ENCODE peak calls at places on chromosome 21, in nine cellular contexts. S is esophagus squamous epithelium, X is right atrium auricular region, U is tibial artery, D is pancreas, M is kidney, C is Peyer's patch, I is neuronal stem cell, V is A549. L is an unnamed sample.

GRCh38 chr21:40832316-40832715 is 14.6 kb downstream of the DSCAM start:
- DNase-seq in M (no peak), C (no peak), X (no peak), D (no peak), U (no peak), I (no peak), V (no peak), S (no peak), L (no peak)

GRCh38 chr21:29078884-29079765 is 5.7 kb upstream of the CCT8 start:
- DNase-seq in X (no peak), S (no peak), U (no peak), C (no peak), D (no peak), I (no peak), M (no peak), V (no peak), L (no peak)

GRCh38 chr21:31731802-31732537 is at the start of gene SCAF4:
- DNase-seq in M (peak; percentile 96), V (peak; percentile 80), D (peak; percentile 89), X (peak; percentile 86), I (peak; percentile 88), C (peak; percentile 96), U (peak; percentile 89), S (peak; percentile 43), L (peak; percentile 96)

GRCh38 chr21:25626752-25627151 is 12.3 kb upstream of the JAM2 start:
- DNase-seq in M (no peak), X (no peak), C (no peak), D (no peak), S (no peak), I (no peak), U (no peak), V (no peak), L (no peak)

GRCh38 chr21:15367061-15367626 is 302.3 kb upstream of the NRIP1 start:
- DNase-seq in X (no peak), D (no peak), I (no peak), V (no peak), C (no peak), S (no peak), M (no peak), U (no peak), L (no peak)

GRCh38 chr21:25717491-25718139 is 17.1 kb downstream of the ATP5PF start:
- DNase-seq in V (peak; percentile 1), U (no peak), S (no peak), I (no peak), X (no peak), M (no peak), C (no peak), D (no peak), L (no peak)

GRCh38 chr21:25573409-25574206 is 33.7 kb downstream of the MRPL39 start:
- DNase-seq in V (peak; percentile 29), M (no peak), U (no peak), I (no peak), C (no peak), D (no peak), X (no peak), S (no peak), L (no peak)

GRCh38 chr21:42861311-42862122 is 17.8 kb downstream of the WDR4 start:
- DNase-seq in X (no peak), V (no peak), D (no peak), I (no peak), U (no peak), C (no peak), S (no peak), M (no peak), L (no peak)

GRCh38 chr21:32021319-32022027 is 148.7 kb downstream of the HUNK start:
- DNase-seq in S (no peak), I (no peak), D (peak; percentile 74), C (no peak), M (no peak), X (peak; percentile 69), U (peak; percentile 35), V (no peak), L (no peak)

GRCh38 chr21:15028186-15028585 is 36.6 kb downstream of the NRIP1 start:
- DNase-seq in U (no peak), S (no peak), I (no peak), D (no peak), M (no peak), C (no peak), V (no peak), X (no peak), L (no peak)

GRCh38 chr21:18369115-18369514 is 34.5 kb downstream of the TMPRSS15 start:
- DNase-seq in C (no peak), U (no peak), S (no peak), I (peak; percentile 9), X (no peak), D (no peak), V (peak; percentile 6), M (no peak), L (no peak)

GRCh38 chr21:44930543-44930981 is 9.3 kb upstream of the SLX9 start:
- DNase-seq in C (no peak), V (no peak), M (peak; percentile 78), U (no peak), X (no peak), I (no peak), S (no peak), D (no peak), L (peak; percentile 73)

GRCh38 chr21:44929799-44930542 is 9.3 kb upstream of the ITGB2 start:
- DNase-seq in V (no peak), I (no peak), D (no peak), U (no peak), S (no peak), X (no peak), M (peak; percentile 50), C (no peak), L (peak; percentile 51)

GRCh38 chr21:44931137-44931500 is 8.7 kb upstream of the SLX9 start:
- DNase-seq in X (no peak), I (no peak), S (no peak), M (peak; percentile 88), C (no peak), D (no peak), V (no peak), U (no peak), L (peak; percentile 82)

GRCh38 chr21:44927587-44928461 is 7.1 kb upstream of the ITGB2 start:
- DNase-seq in I (no peak), M (peak; percentile 94), V (peak; percentile 71), X (no peak), U (no peak), D (no peak), C (no peak), S (no peak), L (peak; percentile 81)

GRCh38 chr21:44929242-44929798 is 8.6 kb upstream of the ITGB2 start:
- DNase-seq in V (no peak), I (no peak), U (no peak), M (peak; percentile 68), D (no peak), C (no peak), S (no peak), X (no peak), L (no peak)
- H3K27ac ChIP-seq in V (peak overlapping the region; percentile 98), I (no peak overlapping the region), U (no peak overlapping the region), M (no peak overlapping the region), D (no peak overlapping the region), C (no peak overlapping the region), S (no peak overlapping the region), X (no peak overlapping the region), L (no peak overlapping the region)

GRCh38 chr21:38987551-38988210 is 182.0 kb downstream of the ETS2 start:
- DNase-seq in C (no peak), V (no peak), D (no peak), I (no peak), S (no peak), M (no peak), U (no peak), X (no peak), L (no peak)

GRCh38 chr21:38988211-38989096 is 182.7 kb downstream of the ETS2 start:
- DNase-seq in C (no peak), D (no peak), S (no peak), V (no peak), U (no peak), X (no peak), M (no peak), I (no peak), L (no peak)

GRCh38 chr21:38990424-38990794 is 184.7 kb downstream of the ETS2 start:
- DNase-seq in V (no peak), X (no peak), C (no peak), M (peak; percentile 59), S (no peak), D (no peak), U (no peak), I (no peak), L (peak; percentile 74)

GRCh38 chr21:38989745-38990423 is 184.2 kb downstream of the ETS2 start:
- DNase-seq in D (no peak), V (no peak), C (no peak), X (no peak), I (peak; percentile 18), S (no peak), M (peak; percentile 85), U (no peak), L (no peak)

GRCh38 chr21:38989097-38989744 is 183.5 kb downstream of the ETS2 start:
- DNase-seq in C (no peak), D (no peak), S (no peak), U (no peak), I (no peak), X (no peak), V (no peak), M (no peak), L (no peak)
- H3K4me1 ChIP-seq in C (no peaks in the 10 kb centered on the region), D (no peaks in the 10 kb centered on the region), S (peaks cover 100% of the 10 kb centered on the region), U (peaks cover 63% of the 10 kb centered on the region), I (peaks cover 30% of the 10 kb centered on the region), X (peaks cover 94% of the 10 kb centered on the region), V (peaks cover 13% of the 10 kb centered on the region), M (peaks cover 29% of the 10 kb centered on the region), L (peaks cover 74% of the 10 kb centered on the region)

GRCh38 chr21:27315373-27315772 is 348.5 kb upstream of the ADAMTS5 start:
- DNase-seq in C (no peak), V (no peak), S (no peak), D (no peak), U (no peak), M (no peak), I (no peak), X (no peak), L (no peak)

GRCh38 chr21:27314096-27314495 is 347.2 kb upstream of the ADAMTS5 start:
- DNase-seq in M (no peak), U (no peak), I (no peak), S (no peak), X (no peak), C (no peak), V (no peak), D (no peak), L (no peak)
- H3K9me3 ChIP-seq in M (no peaks in the 10 kb centered on the region), U (no peaks in the 10 kb centered on the region), I (no peaks in the 10 kb centered on the region), S (no peaks in the 10 kb centered on the region), X (no peaks in the 10 kb centered on the region), C (no peaks in the 10 kb centered on the region), V (no peaks in the 10 kb centered on the region), D (no peaks in the 10 kb centered on the region), L (no peaks in the 10 kb centered on the region)

DNA sequence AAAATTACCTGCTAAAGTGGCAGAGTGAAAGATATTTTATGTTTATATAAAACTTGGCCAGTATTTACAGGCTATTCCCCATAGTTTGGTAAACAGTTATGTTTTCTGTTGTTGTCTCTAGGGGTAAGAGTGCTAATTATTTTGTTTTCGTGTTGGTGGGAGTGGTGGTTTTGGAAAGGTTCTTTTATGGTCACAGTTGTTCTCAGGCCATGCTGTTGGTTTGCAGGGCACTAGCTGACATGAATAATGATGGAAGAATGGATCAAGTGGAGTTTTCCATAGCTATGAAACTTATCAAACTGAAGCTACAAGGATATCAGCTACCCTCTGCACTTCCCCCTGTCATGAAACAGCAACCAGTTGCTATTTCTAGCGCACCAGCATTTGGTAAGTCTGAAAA is 92.5 kb downstream of the ITSN1 start:
- DNase-seq in X (no peak), V (no peak), I (no peak), M (no peak), D (no peak), U (no peak), S (no peak), C (no peak), L (no peak)
- H3K27ac ChIP-seq in X (no peak overlapping the region), V (no peak overlapping the region), I (no peak overlapping the region), M (no peak overlapping the region), D (no peak overlapping the region), U (no peak overlapping the region), S (no peak overlapping the region), C (no peak overlapping the region), L (no peak overlapping the region)